ENCODE peak calls at places on chromosomes 1 and 21, in ten cellular contexts. D is GM23248; O is substantia nigra; C is H4; G is psoas muscle; J is stimulated activated CD4-positive, alpha-beta T cell treated with anti-CD3 and anti-CD28 coated beads, TNF-alpha, amount 100 ng/mL, for 1 hour; M is SK-N-DZ; E is stimulated activated naive CD8-positive, alpha-beta T cell treated with anti-CD3 and anti-CD28 coated beads, Interleukin-15, Interleukin-2, amounts not matched to agents 100 U/mL and 50 U/mL, for 24 hours; S is AG08395; X is T-helper 22 cell. L is an unnamed sample.

GRCh38 chr1:93758842-93759515 is 77.3 kb upstream of the BCAR3 start:
- DNase-seq in D (peak), O (no peak), C (peak), G (peak), J (no peak), M (no peak), E (peak), S (no peak), X (no peak), L (no peak)

GRCh38 chr1:40383488-40384412 is 10.2 kb downstream of the SMAP2 start:
- DNase-seq in D (peak), O (no peak), C (no peak), G (no peak), J (no peak), M (no peak), E (no peak), S (no peak), X (no peak), L (no peak)

GRCh38 chr21:44498965-44499560 is 40.9 kb downstream of the KRTAP10-1 start:
- DNase-seq in D (no peak), O (no peak), C (no peak), G (no peak), J (no peak), M (no peak), E (no peak), S (no peak), X (no peak), L (no peak)

GRCh38 chr1:44316231-44316759 is 38.8 kb downstream of the ERI3 start:
- DNase-seq in D (no peak), O (no peak), C (no peak), G (no peak), J (no peak), M (no peak), E (no peak), S (no peak), X (no peak), L (no peak)

GRCh38 chr1:15152318-15153183 is 996 bp upstream of the TMEM51 start:
- DNase-seq in D (peak), O (peak), C (peak), G (peak), J (no peak), M (peak), E (peak), S (peak), X (no peak), L (no peak)

GRCh38 chr21:33071878-33072306 is 2.0 kb downstream of the OLIG1 start:
- DNase-seq in D (peak), O (no peak), C (no peak), G (no peak), J (no peak), M (no peak), E (no peak), S (no peak), X (no peak), L (no peak)

GRCh38 chr1:172726740-172727139 is 67.8 kb downstream of the FASLG start:
- DNase-seq in D (no peak), O (no peak), C (no peak), G (no peak), J (no peak), M (no peak), E (no peak), S (no peak), X (no peak), L (no peak)

GRCh38 chr1:6475381-6476133 is 9.6 kb upstream of the TNFRSF25 start:
- DNase-seq in D (peak), O (no peak), C (no peak), G (peak), J (peak), M (peak), E (peak), S (peak), X (peak), L (peak)

GRCh38 chr1:7436056-7437005 is 334.8 kb upstream of the VAMP3 start:
- DNase-seq in D (no peak), O (no peak), C (no peak), G (no peak), J (no peak), M (no peak), E (no peak), S (no peak), X (no peak), L (peak)

GRCh38 chr1:159483501-159483900 is 44.0 kb downstream of the OR10J1 start:
- DNase-seq in D (peak), O (no peak), C (no peak), G (no peak), J (no peak), M (no peak), E (no peak), S (no peak), X (no peak), L (no peak)

GRCh38 chr1:228393268-228393699 is 13.4 kb downstream of the TRIM11 start:
- DNase-seq in D (peak), O (no peak), C (peak), G (no peak), J (no peak), M (no peak), E (no peak), S (peak), X (no peak), L (no peak)

GRCh38 chr1:91924146-91924545 is 25.1 kb upstream of the BRDT start:
- DNase-seq in D (peak), O (no peak), C (peak), G (no peak), J (no peak), M (no peak), E (no peak), S (peak), X (no peak), L (no peak)

GRCh38 chr1:80021891-80022290 is 1015.4 kb upstream of the ADGRL4 start:
- DNase-seq in D (no peak), O (no peak), C (no peak), G (no peak), J (no peak), M (no peak), E (no peak), S (no peak), X (no peak), L (no peak)

GRCh38 chr1:8011923-8012858 is 13.9 kb downstream of the ERRFI1 start:
- DNase-seq in D (no peak), O (no peak), C (no peak), G (no peak), J (no peak), M (no peak), E (no peak), S (no peak), X (no peak), L (no peak)

GRCh38 chr21:32382108-32382601 is 10.7 kb downstream of the URB1 start:
- DNase-seq in D (peak), O (no peak), C (no peak), G (no peak), J (no peak), M (no peak), E (no peak), S (peak), X (no peak), L (no peak)

GRCh38 chr21:45167796-45168222 is 93.4 kb downstream of the ADARB1 start:
- DNase-seq in D (peak), O (no peak), C (no peak), G (no peak), J (no peak), M (no peak), E (no peak), S (peak), X (no peak), L (no peak)

GRCh38 chr21:39020751-39021474 is 162.3 kb downstream of the PSMG1 start:
- DNase-seq in D (peak), O (no peak), C (no peak), G (no peak), J (no peak), M (no peak), E (no peak), S (peak), X (no peak), L (no peak)

L was measured in CD8-positive, alpha-beta memory T cell.